ENCODE peak calls at places on chromosomes 2 and 18, in four cellular contexts. R is ELR, V is T follicular helper cell, D is choroid plexus epithelial cell. J is an unnamed sample.

GRCh38 chr2:166375205-166375735 is 474 bp downstream of the SCN9A start:
- DNase-seq in R (peak), V (no peak), D (peak), J (no peak)

GRCh38 chr2:217014298-217015116 is 154.6 kb upstream of the TNP1 start:
- DNase-seq in V (no peak), R (no peak), D (no peak), J (no peak)

GRCh38 chr2:10141736-10142639 is 19.4 kb downstream of the RRM2 start:
- DNase-seq in D (peak), V (no peak), R (peak), J (peak)

GRCh38 chr18:21314721-21315120 is 72.7 kb downstream of the GREB1L start:
- DNase-seq in D (no peak), R (peak), V (no peak), J (no peak)

GRCh38 chr2:240250985-240251847 is 110.8 kb upstream of the OTOS start:
- DNase-seq in D (peak), V (no peak), R (peak), J (peak)

GRCh38 chr2:28952806-28953190 is 28.3 kb upstream of the TOGARAM2 start:
- DNase-seq in V (no peak), R (no peak), D (peak), J (no peak)

GRCh38 chr2:176455865-176456291 is 186.6 kb downstream of the MTX2 start:
- DNase-seq in D (no peak), V (no peak), R (peak), J (peak)

GRCh38 chr2:28492276-28492675 is 3.6 kb upstream of the PLB1 start:
- DNase-seq in D (no peak), V (no peak), R (no peak), J (no peak)

GRCh38 chr2:147636238-147636887 is 208.5 kb upstream of the ACVR2A start:
- DNase-seq in V (no peak), R (peak), D (peak), J (no peak)

J was measured in Right ventricle myocardium inferior.